ENCODE peak calls at places on chromosomes 12 and 14, in nine cellular contexts. D is left ventricle myocardium inferior, P is transverse colon, J is OCI-LY7, K is hepatocyte, M is pancreas, L is colonic mucosa, E is MM.1S, S is uterus. F is an unnamed sample.
A peak's percentile ranks its signal among the peaks of the same experiment; 100 is the strongest.

GRCh38 chr14:106185837-106186233 is 659.5 kb downstream of the TMEM121 start:
- DNase-seq in L (peak; percentile 32), J (peak; percentile 87), M (no peak), S (no peak), E (no peak), D (no peak), P (peak; percentile 41), K (no peak), F (peak; percentile 53)

GRCh38 chr12:52050116-52050770 is 999 bp upstream of the NR4A1 start:
- DNase-seq in E (peak; percentile 2), D (no peak), K (peak; percentile 47), J (peak; percentile 17), M (peak; percentile 81), P (no peak), S (no peak), L (peak; percentile 57), F (peak; percentile 62)

GRCh38 chr14:86999076-86999475 is 993.9 kb downstream of the GALC start:
- DNase-seq in L (no peak), K (no peak), E (no peak), M (no peak), J (no peak), D (no peak), S (no peak), P (no peak), F (no peak)

GRCh38 chr12:102642199-102642598 is 161.8 kb upstream of the IGF1 start:
- DNase-seq in J (no peak), S (no peak), L (no peak), P (no peak), D (no peak), K (no peak), E (no peak), M (no peak), F (no peak)

GRCh38 chr12:112183141-112183581 is 57.8 kb downstream of the TRAFD1 start:
- DNase-seq in S (no peak), K (no peak), D (no peak), J (no peak), M (no peak), P (no peak), E (no peak), L (no peak), F (no peak)

GRCh38 chr12:96383991-96384390 is 16.2 kb downstream of the CDK17 start:
- DNase-seq in E (no peak), P (no peak), L (no peak), M (no peak), J (no peak), K (no peak), S (no peak), D (no peak), F (no peak)

GRCh38 chr12:60263146-60263545 is 667.3 kb downstream of the SLC16A7 start:
- DNase-seq in S (no peak), M (no peak), J (no peak), P (no peak), D (no peak), E (no peak), L (no peak), K (no peak), F (no peak)

GRCh38 chr12:104473374-104473983 is 16.7 kb downstream of the CHST11 start:
- DNase-seq in K (no peak), M (no peak), L (no peak), S (no peak), P (no peak), E (no peak), J (peak; percentile 80), D (no peak), F (no peak)

GRCh38 chr12:4201333-4202105 is 72.0 kb upstream of the CCND2 start:
- DNase-seq in E (no peak), L (no peak), K (no peak), S (no peak), P (no peak), D (no peak), M (no peak), J (no peak), F (no peak)

GRCh38 chr12:119649202-119649808 is 18.6 kb upstream of the PRKAB1 start:
- DNase-seq in M (no peak), S (no peak), D (no peak), K (no peak), E (no peak), P (no peak), J (peak; percentile 24), L (no peak), F (no peak)

GRCh38 chr12:128797119-128798118 is 26.3 kb downstream of the SLC15A4 start:
- DNase-seq in L (no peak), D (no peak), M (no peak), J (peak; percentile 46), E (no peak), S (no peak), K (no peak), P (no peak), F (no peak)

GRCh38 chr12:51937941-51938340 is 13.6 kb upstream of the ACVR1B start:
- DNase-seq in M (no peak), S (no peak), K (no peak), P (no peak), L (no peak), E (no peak), D (no peak), J (no peak), F (no peak)

GRCh38 chr14:45251912-45252311 is 1.1 kb downstream of the MIS18BP1 start:
- DNase-seq in L (peak; percentile 24), D (no peak), K (no peak), P (no peak), S (no peak), M (no peak), E (peak; percentile 59), J (peak; percentile 85), F (peak; percentile 31)

GRCh38 chr14:104460920-104461651 is 118.5 kb upstream of the C14orf180 start:
- DNase-seq in M (no peak), J (no peak), L (peak; percentile 12), P (no peak), D (no peak), E (no peak), K (peak; percentile 34), S (no peak), F (no peak)
- H3K4me3 ChIP-seq in M (no peak overlapping the region), J (no peak overlapping the region), L (no peak overlapping the region), P (no peak overlapping the region), D (peak overlapping the region; percentile 32), E (no peak overlapping the region), K (no peak overlapping the region), S (no peak overlapping the region), F (no peak overlapping the region)

DNA sequence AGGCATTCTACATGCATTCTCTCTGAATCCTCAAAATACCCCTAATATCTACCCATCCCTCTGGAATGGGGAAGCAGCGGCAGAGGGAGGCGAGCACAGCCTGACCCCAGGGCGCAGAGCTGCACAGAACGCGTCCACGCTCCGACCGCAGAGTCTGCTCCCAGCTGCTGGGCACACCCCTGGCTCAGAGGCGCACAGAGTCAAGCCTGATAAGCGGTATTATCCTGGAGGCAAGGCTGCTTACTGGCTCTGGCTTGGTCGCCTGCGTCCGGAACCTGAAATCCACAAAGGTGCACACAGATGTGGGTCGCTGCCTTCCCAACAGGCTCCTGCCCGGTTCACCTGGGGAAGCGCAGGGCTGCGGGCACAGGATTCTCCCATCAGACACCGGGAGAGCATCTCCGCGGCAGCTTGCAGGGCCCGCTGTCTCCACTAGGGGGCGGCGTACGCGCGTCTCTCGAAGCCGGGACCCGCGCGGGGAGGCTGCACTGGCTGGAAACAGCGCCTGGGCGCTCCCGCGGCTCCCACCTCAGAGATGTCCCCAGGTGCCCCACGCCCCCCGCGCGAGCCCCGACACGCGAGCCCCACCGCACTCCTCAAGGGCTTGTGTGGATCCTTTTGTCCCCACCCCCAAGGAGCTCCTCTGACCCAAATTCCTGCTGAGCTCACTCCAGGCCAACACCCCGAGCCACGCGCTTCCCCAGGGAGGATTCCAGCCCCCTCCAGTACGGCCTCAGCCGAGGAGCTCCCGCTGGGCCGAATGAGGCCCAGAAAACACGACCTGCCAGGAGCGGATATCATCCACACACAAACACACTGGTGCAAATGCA is 120.1 kb upstream of the FZD10 start:
- DNase-seq in L (peak; percentile 24), S (no peak), K (peak; percentile 80), P (peak; percentile 17), D (no peak), J (no peak), E (no peak), M (peak; percentile 62), F (no peak)
- TF ChIP-seq CTCF in L (peak; percentile 58), S (peak; percentile 71), K (peak; percentile 88), P (peak; percentile 58), D (peak; percentile 81), J (peak; percentile 65), E (no peak), M (peak; percentile 90), F (peak; percentile 54)

DNA sequence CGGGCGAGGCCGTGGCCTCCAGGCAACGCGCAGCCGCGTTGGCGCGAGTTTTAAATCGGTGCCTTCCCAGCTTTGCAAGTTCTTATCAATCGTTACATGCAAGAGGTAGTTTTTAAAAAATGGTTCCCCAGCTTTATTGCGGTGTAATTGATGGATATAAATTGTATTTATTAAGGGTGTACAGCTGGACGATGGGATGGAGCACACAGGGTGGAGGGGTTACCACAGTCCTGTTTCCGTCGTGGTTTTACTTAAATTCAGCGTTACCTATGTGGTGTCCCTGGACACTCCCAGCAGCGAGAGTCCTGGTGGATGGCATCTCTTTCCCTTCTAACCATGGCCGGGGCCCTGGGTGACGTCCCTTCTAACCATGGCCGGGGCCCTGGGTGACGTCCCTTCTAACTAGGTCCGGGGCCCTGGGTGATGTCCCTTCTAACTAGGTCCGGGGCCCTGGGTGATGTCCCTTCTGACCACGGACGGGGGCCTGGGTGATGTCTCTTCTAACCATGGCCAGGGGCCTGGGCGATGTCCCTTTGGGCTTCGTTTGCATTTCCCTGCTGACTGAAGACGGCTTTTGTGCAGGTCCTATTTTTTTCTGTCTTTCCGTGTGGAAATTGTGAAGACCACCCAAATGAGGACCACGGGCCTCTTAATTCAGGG is 97.9 kb downstream of the TNFAIP2 start:
- DNase-seq in K (no peak), D (no peak), E (no peak), S (no peak), M (no peak), P (no peak), J (no peak), L (no peak), F (no peak)
- H3K4me3 ChIP-seq in K (peak overlapping the region; percentile 10), D (peak overlapping the region; percentile 61), E (no peak overlapping the region), S (peak overlapping the region; percentile 36), M (peak overlapping the region; percentile 20), P (peak overlapping the region; percentile 30), J (no peak overlapping the region), L (peak overlapping the region; percentile 22), F (no peak overlapping the region)

GRCh38 chr12:124792961-124793441 is 70.7 kb downstream of the SCARB1 start:
- DNase-seq in M (no peak), D (no peak), L (no peak), E (no peak), K (no peak), P (no peak), J (no peak), S (no peak), F (no peak)

GRCh38 chr12:124795081-124795948 is 68.3 kb downstream of the SCARB1 start:
- DNase-seq in E (no peak), K (no peak), M (no peak), L (no peak), P (no peak), S (no peak), J (no peak), D (no peak), F (no peak)

GRCh38 chr12:124797321-124797720 is 66.3 kb downstream of the SCARB1 start:
- DNase-seq in S (no peak), L (no peak), E (no peak), D (no peak), P (no peak), K (no peak), M (no peak), J (no peak), F (no peak)

GRCh38 chr12:124800506-124800905 is 63.2 kb downstream of the SCARB1 start:
- DNase-seq in S (no peak), P (no peak), D (no peak), E (no peak), J (no peak), L (no peak), M (no peak), K (no peak), F (no peak)

GRCh38 chr12:124796303-124796957 is 67.2 kb downstream of the SCARB1 start:
- DNase-seq in P (no peak), S (no peak), D (no peak), J (no peak), E (no peak), M (no peak), L (no peak), K (no peak), F (no peak)
- TF ChIP-seq CTCF in P (no peak), S (no peak), D (no peak), J (no peak), E (no peak), M (no peak), L (no peak), K (no peak), F (no peak)